ENCODE peak calls at places on chromosomes 16 and 17, in ten cellular contexts. A is activated naive CD4-positive, alpha-beta T cell; S is neuronal stem cell; G is coronary artery; Y is T follicular helper cell; N is KG1; W is activated naive CD8-positive, alpha-beta T cell treated with anti-CD3 and anti-CD28 coated beads for 36 hours; J is iris pigment epithelial cell; O is activated T-helper 1 cell treated with Interleukin-2 at 50 U/mL for 16 hours; K is NCI-H345. R is an unnamed sample.
A peak's percentile ranks its signal among the peaks of the same experiment; 100 is the strongest.

GRCh38 chr16:81717662-81718189 is 61.4 kb upstream of the PLCG2 start:
- DNase-seq in S (no peak), W (no peak), G (no peak), O (no peak), K (no peak), J (no peak), A (no peak), N (no peak), Y (no peak), R (no peak)

GRCh38 chr17:17480593-17481148 is 3.9 kb downstream of the MED9 start:
- DNase-seq in G (no peak), K (no peak), A (no peak), J (no peak), O (no peak), S (no peak), Y (no peak), N (no peak), W (no peak), R (no peak)

GRCh38 chr17:78759969-78760352 is 22.1 kb downstream of the CYTH1 start:
- DNase-seq in G (no peak), S (no peak), K (no peak), W (no peak), N (no peak), O (no peak), J (no peak), A (no peak), Y (no peak), R (no peak)

GRCh38 chr16:56312028-56312300 is 113.4 kb downstream of the AMFR start:
- DNase-seq in A (no peak), Y (no peak), O (no peak), K (no peak), N (no peak), S (no peak), W (no peak), G (no peak), J (no peak), R (no peak)

GRCh38 chr16:82070656-82071369 is 35.8 kb downstream of the HSD17B2 start:
- DNase-seq in J (peak; percentile 51), O (no peak), W (no peak), S (no peak), A (no peak), N (no peak), G (no peak), K (no peak), Y (no peak), R (no peak)

GRCh38 chr17:79801156-79802038 is 4.5 kb upstream of the CBX8 start:
- DNase-seq in A (no peak), K (no peak), N (no peak), W (no peak), J (no peak), Y (no peak), G (no peak), S (no peak), O (no peak), R (no peak)

GRCh38 chr16:68275611-68276191 is 11.4 kb downstream of the SLC7A6 start:
- DNase-seq in O (no peak), A (peak; percentile 14), K (peak; percentile 50), G (no peak), S (no peak), W (no peak), J (no peak), N (no peak), Y (peak; percentile 37), R (no peak)

GRCh38 chr16:57377080-57377841 is 5.0 kb downstream of the CX3CL1 start:
- DNase-seq in W (peak; percentile 73), G (no peak), J (peak; percentile 8), Y (no peak), K (no peak), A (no peak), S (no peak), N (no peak), O (no peak), R (no peak)

GRCh38 chr17:48149174-48150106 is 41.9 kb downstream of the SNX11 start:
- DNase-seq in G (no peak), A (no peak), O (no peak), Y (no peak), K (no peak), S (peak; percentile 55), J (peak; percentile 14), W (no peak), N (no peak), R (peak; percentile 85)

GRCh38 chr17:81516439-81516838 is 3.8 kb upstream of the ACTG1 start:
- DNase-seq in G (no peak), O (no peak), N (no peak), S (no peak), A (no peak), W (no peak), K (no peak), J (no peak), Y (no peak), R (peak; percentile 12)

GRCh38 chr17:60351012-60351695 is 40.8 kb downstream of the USP32 start:
- DNase-seq in O (no peak), W (no peak), K (no peak), S (no peak), J (peak; percentile 20), A (no peak), Y (no peak), G (no peak), N (no peak), R (peak; percentile 44)

GRCh38 chr16:2596747-2597559 is 59.1 kb downstream of the PDPK1 start:
- DNase-seq in S (no peak), J (no peak), K (no peak), G (peak; percentile 54), N (no peak), Y (no peak), A (no peak), O (no peak), W (no peak), R (no peak)

GRCh38 chr17:14205992-14206461 is 30.6 kb downstream of the CDRT15 start:
- DNase-seq in S (no peak), G (no peak), K (no peak), J (no peak), O (peak; percentile 74), W (peak; percentile 39), A (no peak), N (no peak), Y (peak; percentile 48), R (no peak)

GRCh38 chr16:82011199-82011641 is at the start of gene SDR42E1:
- DNase-seq in A (peak; percentile 27), G (no peak), S (no peak), N (no peak), K (no peak), J (no peak), O (peak; percentile 46), W (peak; percentile 75), Y (peak; percentile 48), R (no peak)

GRCh38 chr16:71254832-71255560 is 24.5 kb upstream of the HYDIN start:
- DNase-seq in G (no peak), A (no peak), K (no peak), S (no peak), W (no peak), Y (no peak), N (no peak), O (no peak), J (no peak), R (no peak)

GRCh38 chr16:83310816-83311215 is 497.0 kb upstream of the HSBP1 start:
- DNase-seq in S (no peak), O (no peak), K (no peak), W (no peak), G (no peak), N (no peak), A (no peak), J (no peak), Y (no peak), R (no peak)

GRCh38 chr16:13557476-13557875 is 362.5 kb upstream of the ERCC4 start:
- DNase-seq in G (no peak), S (no peak), N (no peak), J (no peak), K (no peak), Y (no peak), A (no peak), W (no peak), O (no peak), R (no peak)

GRCh38 chr17:335691-336090 is 16.9 kb downstream of the RPH3AL start:
- DNase-seq in Y (no peak), K (no peak), J (no peak), O (no peak), G (no peak), S (no peak), A (no peak), N (no peak), W (no peak), R (peak; percentile 57)

GRCh38 chr16:14965328-14965727 is 9.5 kb upstream of the PDXDC1 start:
- DNase-seq in G (no peak), A (no peak), S (no peak), W (no peak), Y (no peak), O (no peak), J (no peak), N (no peak), K (no peak), R (no peak)

GRCh38 chr16:20355114-20355782 is 2.7 kb upstream of the UMOD start:
- DNase-seq in J (no peak), K (no peak), O (no peak), N (no peak), S (no peak), A (no peak), W (no peak), G (no peak), Y (no peak), R (no peak)

GRCh38 chr17:20256144-20256543 is 211.2 kb downstream of the LGALS9B start:
- DNase-seq in W (no peak), J (no peak), O (no peak), A (no peak), N (no peak), G (no peak), Y (no peak), K (no peak), S (no peak), R (no peak)